ENCODE peak calls at places on chromosomes 2 and 18, in five cellular contexts. C, S, H, K and O are unnamed samples.

GRCh38 chr2:176158306-176158643 is 1.2 kb downstream of the HOXD3 start:
- DNase-seq in C (no peak), H (no peak), K (no peak), S (no peak), O (no peak)

GRCh38 chr2:45649457-45649854 is 2.0 kb upstream of the PRKCE start:
- DNase-seq in S (no peak), K (no peak), C (no peak), H (no peak), O (no peak)

GRCh38 chr2:119136872-119137271 is 21.7 kb downstream of the C1QL2 start:
- DNase-seq in C (no peak), H (no peak), K (no peak), S (no peak), O (no peak)

GRCh38 chr2:102100371-102101096 is 42.0 kb upstream of the IL1R1 start:
- DNase-seq in K (no peak), H (no peak), C (no peak), S (no peak), O (no peak)

GRCh38 chr18:77081387-77081773 is 51.2 kb downstream of the MBP start:
- DNase-seq in H (no peak), C (no peak), K (no peak), S (no peak), O (no peak)

GRCh38 chr18:79167526-79168190 is 98.5 kb downstream of the ATP9B start:
- DNase-seq in K (no peak), H (no peak), C (no peak), S (no peak), O (no peak)

GRCh38 chr2:64998658-64999061 is 9.5 kb downstream of the SLC1A4 start:
- DNase-seq in S (no peak), C (no peak), H (no peak), K (no peak), O (no peak)

GRCh38 chr2:119196301-119197124 is 27.1 kb upstream of the STEAP3 start:
- DNase-seq in K (peak; percentile 51), S (no peak), C (no peak), H (no peak), O (no peak)

GRCh38 chr2:205684871-205685313 is 2.6 kb downstream of the NRP2 start:
- DNase-seq in C (peak; percentile 10), H (no peak), S (no peak), K (peak; percentile 23), O (no peak)

GRCh38 chr18:49974079-49974478 is 160.7 kb upstream of the ACAA2 start:
- DNase-seq in H (no peak), C (no peak), K (no peak), S (no peak), O (no peak)